ENCODE peak calls at places on chromosomes 3 and 15, in ten cellular contexts. J, M, A, I, N, L, Q, X, E and F are unnamed samples.

GRCh38 chr3:72821170-72821781 is 27.0 kb downstream of the SHQ1 start:
- DNase-seq in J (no peak), M (peak; percentile 73), A (no peak), I (no peak), N (no peak), L (no peak), Q (no peak), X (no peak), E (peak; percentile 46), F (no peak)

GRCh38 chr3:116299646-116300081 is 145.6 kb downstream of the LSAMP start:
- DNase-seq in J (no peak), M (peak; percentile 3), A (peak; percentile 37), I (no peak), N (no peak), L (no peak), Q (no peak), X (no peak), E (no peak), F (no peak)

GRCh38 chr3:165837058-165837525 is at the start of gene BCHE:
- DNase-seq in J (no peak), M (peak; percentile 34), A (no peak), I (peak; percentile 55), N (peak; percentile 16), L (no peak), Q (no peak), X (no peak), E (peak; percentile 36), F (peak; percentile 4)

GRCh38 chr3:24110051-24110450 is 165.0 kb downstream of the NR1D2 start:
- DNase-seq in J (peak; percentile 15), M (peak; percentile 17), A (no peak), I (no peak), N (no peak), L (no peak), Q (peak; percentile 53), X (no peak), E (no peak), F (no peak)

GRCh38 chr3:46990573-46991374 is 11.3 kb downstream of the NBEAL2 start:
- DNase-seq in J (no peak), M (no peak), A (no peak), I (no peak), N (no peak), L (no peak), Q (no peak), X (no peak), E (no peak), F (peak; percentile 54)

GRCh38 chr15:78906310-78906608 is 33.6 kb downstream of the MORF4L1 start:
- DNase-seq in J (peak; percentile 93), M (peak; percentile 83), A (no peak), I (peak; percentile 28), N (no peak), L (peak; percentile 37), Q (peak; percentile 72), X (no peak), E (peak; percentile 68), F (peak; percentile 46)

GRCh38 chr15:35657679-35658201 is 111.8 kb upstream of the DPH6 start:
- DNase-seq in J (peak; percentile 42), M (peak; percentile 28), A (no peak), I (peak; percentile 5), N (no peak), L (peak; percentile 26), Q (peak; percentile 55), X (no peak), E (peak; percentile 76), F (no peak)

GRCh38 chr3:182241777-182242556 is 530.2 kb downstream of the SOX2 start:
- DNase-seq in J (no peak), M (peak; percentile 41), A (no peak), I (no peak), N (peak; percentile 65), L (no peak), Q (no peak), X (no peak), E (peak; percentile 4), F (no peak)

GRCh38 chr15:101121511-101122090 is 130.2 kb downstream of the CHSY1 start:
- DNase-seq in J (peak; percentile 69), M (peak; percentile 78), A (no peak), I (no peak), N (peak; percentile 75), L (no peak), Q (peak; percentile 87), X (peak; percentile 81), E (no peak), F (no peak)

GRCh38 chr3:112815981-112816380 is 30.7 kb downstream of the CD200R1L start:
- DNase-seq in J (peak; percentile 28), M (peak; percentile 60), A (no peak), I (no peak), N (no peak), L (no peak), Q (no peak), X (no peak), E (no peak), F (no peak)

GRCh38 chr15:89043031-89044002 is 44.9 kb upstream of the ABHD2 start:
- DNase-seq in J (no peak), M (no peak), A (no peak), I (no peak), N (no peak), L (no peak), Q (no peak), X (no peak), E (no peak), F (no peak)

GRCh38 chr3:142523921-142524566 is 54.5 kb downstream of the ATR start:
- DNase-seq in J (no peak), M (peak; percentile 38), A (no peak), I (no peak), N (no peak), L (no peak), Q (no peak), X (no peak), E (no peak), F (no peak)

GRCh38 chr15:68420186-68420684 is 11.7 kb downstream of the ITGA11 start:
- DNase-seq in J (no peak), M (no peak), A (no peak), I (no peak), N (no peak), L (no peak), Q (no peak), X (no peak), E (no peak), F (no peak)